ENCODE peak calls at places on chromosome 3, in five cellular contexts. Z, H, E, A and Y are unnamed samples.

GRCh38 chr3:9881440-9881839 is 1.4 kb upstream of the CIDEC start:
- DNase-seq in Z (peak; percentile 17), H (no peak), E (no peak), A (no peak), Y (no peak)

GRCh38 chr3:125220183-125220582 is 7.6 kb upstream of the SLC12A8 start:
- DNase-seq in Z (no peak), H (no peak), E (no peak), A (no peak), Y (no peak)

GRCh38 chr3:118972974-118973373 is 61.7 kb downstream of the IGSF11 start:
- DNase-seq in Z (no peak), H (no peak), E (no peak), A (no peak), Y (no peak)

GRCh38 chr3:145094355-145094941 is 1066.5 kb downstream of the PLOD2 start:
- DNase-seq in Z (peak; percentile 23), H (no peak), E (no peak), A (peak; percentile 41), Y (no peak)

GRCh38 chr3:147977001-147977400 is 567.8 kb downstream of the ZIC1 start:
- DNase-seq in Z (no peak), H (no peak), E (no peak), A (no peak), Y (no peak)

GRCh38 chr3:152236741-152237140 is 32.0 kb upstream of the MBNL1 start:
- DNase-seq in Z (no peak), H (no peak), E (no peak), A (no peak), Y (no peak)

GRCh38 chr3:4751057-4752051 is 227.9 kb upstream of the BHLHE40 start:
- DNase-seq in Z (no peak), H (no peak), E (no peak), A (no peak), Y (no peak)

GRCh38 chr3:52481819-52482521 is 13.2 kb upstream of the STAB1 start:
- DNase-seq in Z (no peak), H (no peak), E (no peak), A (no peak), Y (no peak)

GRCh38 chr3:11134794-11135193 is 19.5 kb upstream of the HRH1 start:
- DNase-seq in Z (no peak), H (peak; percentile 53), E (no peak), A (no peak), Y (no peak)

GRCh38 chr3:184541886-184542562 is 19.6 kb upstream of the EPHB3 start:
- DNase-seq in Z (no peak), H (peak; percentile 57), E (no peak), A (no peak), Y (no peak)

GRCh38 chr3:185737020-185737419 is 87.8 kb downstream of the IGF2BP2 start:
- DNase-seq in Z (no peak), H (no peak), E (no peak), A (no peak), Y (no peak)

GRCh38 chr3:196517919-196518318 is 2.8 kb upstream of the SMCO1 start:
- DNase-seq in Z (no peak), H (no peak), E (no peak), A (no peak), Y (no peak)

GRCh38 chr3:136070953-136071949 is 105.7 kb downstream of the PPP2R3A start:
- DNase-seq in Z (peak; percentile 28), H (peak; percentile 70), E (no peak), A (no peak), Y (no peak)

GRCh38 chr3:127598841-127599570 is 795 bp downstream of the MCM2 start:
- DNase-seq in Z (peak; percentile 24), H (no peak), E (no peak), A (no peak), Y (no peak)

GRCh38 chr3:28109829-28110228 is 131.6 kb upstream of the CMC1 start:
- DNase-seq in Z (no peak), H (no peak), E (no peak), A (no peak), Y (no peak)

GRCh38 chr3:49377483-49377882 is 19.3 kb upstream of the GPX1 start:
- DNase-seq in Z (peak; percentile 73), H (no peak), E (no peak), A (no peak), Y (no peak)

GRCh38 chr3:150410311-150411105 is 2.4 kb downstream of the TSC22D2 start:
- DNase-seq in Z (peak; percentile 55), H (no peak), E (peak; percentile 19), A (no peak), Y (peak; percentile 35)

GRCh38 chr3:183253364-183253960 is 409 bp downstream of the B3GNT5 start:
- DNase-seq in Z (no peak), H (peak; percentile 83), E (peak; percentile 37), A (no peak), Y (peak; percentile 28)

GRCh38 chr3:155076888-155077287 is 3.2 kb upstream of the MME start:
- DNase-seq in Z (no peak), H (no peak), E (no peak), A (no peak), Y (no peak)

GRCh38 chr3:104596551-104596950 is 770.2 kb upstream of the ALCAM start:
- DNase-seq in Z (peak; percentile 48), H (no peak), E (no peak), A (peak; percentile 45), Y (no peak)

GRCh38 chr3:134302674-134303073 is 52.0 kb upstream of the RYK start:
- DNase-seq in Z (no peak), H (no peak), E (no peak), A (no peak), Y (no peak)

GRCh38 chr3:178849220-178849910 is 222.2 kb downstream of the ZMAT3 start:
- DNase-seq in Z (no peak), H (no peak), E (no peak), A (no peak), Y (no peak)

GRCh38 chr3:114709102-114709501 is 415.3 kb downstream of the TIGIT start:
- DNase-seq in Z (no peak), H (no peak), E (no peak), A (no peak), Y (no peak)

DNA sequence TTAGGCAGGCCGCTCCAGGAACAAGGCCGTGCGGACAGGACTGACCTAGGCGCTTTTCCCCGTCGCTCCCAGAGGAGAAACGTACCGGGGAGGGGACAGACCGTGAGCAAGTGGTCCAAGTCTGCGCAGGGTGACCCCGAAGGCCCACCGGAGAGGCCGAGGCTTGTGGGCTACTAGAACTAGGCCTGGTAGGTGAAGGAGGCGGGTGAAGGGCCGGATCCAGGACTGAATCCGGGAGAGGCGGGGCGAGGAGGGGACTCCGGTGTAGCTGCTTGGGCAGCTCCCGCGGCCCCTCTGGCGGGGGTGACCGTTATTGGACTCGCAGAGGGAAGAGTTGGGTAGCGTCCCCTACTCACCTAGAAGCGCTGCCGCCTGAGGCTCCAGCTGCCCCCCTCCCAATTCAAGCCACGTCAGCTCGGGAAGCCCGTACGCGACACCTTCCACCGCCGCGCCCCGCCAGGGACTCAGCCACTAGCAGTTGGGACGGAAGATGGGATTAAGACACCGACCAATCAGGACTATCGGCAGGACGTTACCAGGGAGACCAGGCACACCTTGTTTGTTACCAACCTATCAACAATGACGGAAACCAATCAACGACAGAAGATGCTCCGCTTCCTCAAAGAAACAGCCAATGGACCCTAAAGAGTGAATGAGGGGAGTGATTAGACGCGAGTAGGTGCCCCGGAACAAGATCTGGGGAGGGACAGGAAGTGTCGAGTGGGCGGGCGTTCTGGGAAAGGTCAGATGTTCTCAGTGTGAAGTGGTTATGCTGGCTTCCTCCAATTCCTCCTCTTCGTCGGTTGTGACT is at the start of gene GOLGB1:
- DNase-seq in Z (peak; percentile 99), H (peak; percentile 99), E (peak; percentile 76), A (peak; percentile 99), Y (peak; percentile 84)
- TF ChIP-seq CTCF in Z (no peak), H (no peak), E (no peak), A (no peak), Y (no peak)

DNA sequence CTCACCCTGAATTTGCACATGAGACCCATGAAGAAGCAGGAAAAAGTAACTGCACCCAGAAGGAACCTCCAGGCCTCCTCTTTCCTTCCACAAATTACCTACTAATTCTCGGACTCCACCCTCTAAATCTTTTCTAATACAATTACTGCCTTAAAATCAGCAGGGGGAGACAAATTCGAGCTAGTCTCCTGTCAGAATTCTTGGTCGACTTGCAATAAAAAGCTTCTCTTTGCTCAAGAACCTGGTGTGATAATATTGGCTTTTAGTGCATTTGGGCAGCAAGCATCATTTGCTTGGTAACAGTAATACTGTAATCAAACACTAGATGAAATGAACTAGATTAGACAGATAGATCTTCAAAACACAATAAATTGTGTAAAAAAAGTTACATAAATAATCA is 281.9 kb downstream of the RAP2B start:
- DNase-seq in Z (peak; percentile 36), H (no peak), E (no peak), A (peak; percentile 10), Y (no peak)
- TF ChIP-seq CTCF in Z (peak; percentile 71), H (no peak), E (no peak), A (peak; percentile 18), Y (no peak)

DNA sequence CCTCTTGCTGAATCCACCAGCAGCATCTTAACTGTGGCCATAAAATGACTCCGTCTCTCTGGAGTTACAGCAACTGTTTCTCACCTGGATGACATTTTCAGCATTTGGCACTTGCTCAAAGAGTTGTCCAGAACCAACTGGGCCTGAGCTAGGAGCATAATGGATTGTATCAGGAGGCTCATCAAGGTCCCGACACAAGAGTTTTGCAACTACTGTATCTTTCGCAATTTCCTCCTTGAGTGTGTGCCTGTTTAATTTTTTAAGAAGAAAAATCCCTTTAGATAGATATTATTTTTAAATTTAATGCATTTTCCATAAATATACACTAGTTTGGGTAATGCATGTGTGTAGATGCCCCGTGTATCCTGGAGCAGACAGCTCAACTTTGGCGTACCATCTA is 44.3 kb upstream of the C3orf49 start:
- DNase-seq in Z (no peak), H (no peak), E (no peak), A (no peak), Y (no peak)
- TF ChIP-seq CTCF in Z (no peak), H (no peak), E (no peak), A (no peak), Y (no peak)

GRCh38 chr3:32868719-32869512 is 51.1 kb downstream of the TRIM71 start:
- DNase-seq in Z (no peak), H (no peak), E (no peak), A (no peak), Y (no peak)

GRCh38 chr3:32869513-32870047 is 51.8 kb downstream of the TRIM71 start:
- DNase-seq in Z (no peak), H (no peak), E (no peak), A (no peak), Y (no peak)

GRCh38 chr3:32872487-32873382 is 54.9 kb downstream of the TRIM71 start:
- DNase-seq in Z (no peak), H (no peak), E (no peak), A (no peak), Y (no peak)

GRCh38 chr3:32867954-32868353 is 50.2 kb downstream of the TRIM71 start:
- DNase-seq in Z (no peak), H (no peak), E (no peak), A (no peak), Y (no peak)

GRCh38 chr3:32870373-32871091 is 52.7 kb downstream of the TRIM71 start:
- DNase-seq in Z (no peak), H (no peak), E (no peak), A (no peak), Y (no peak)
- TF ChIP-seq CTCF in Z (no peak), H (no peak), E (no peak), A (no peak), Y (no peak)

DNA sequence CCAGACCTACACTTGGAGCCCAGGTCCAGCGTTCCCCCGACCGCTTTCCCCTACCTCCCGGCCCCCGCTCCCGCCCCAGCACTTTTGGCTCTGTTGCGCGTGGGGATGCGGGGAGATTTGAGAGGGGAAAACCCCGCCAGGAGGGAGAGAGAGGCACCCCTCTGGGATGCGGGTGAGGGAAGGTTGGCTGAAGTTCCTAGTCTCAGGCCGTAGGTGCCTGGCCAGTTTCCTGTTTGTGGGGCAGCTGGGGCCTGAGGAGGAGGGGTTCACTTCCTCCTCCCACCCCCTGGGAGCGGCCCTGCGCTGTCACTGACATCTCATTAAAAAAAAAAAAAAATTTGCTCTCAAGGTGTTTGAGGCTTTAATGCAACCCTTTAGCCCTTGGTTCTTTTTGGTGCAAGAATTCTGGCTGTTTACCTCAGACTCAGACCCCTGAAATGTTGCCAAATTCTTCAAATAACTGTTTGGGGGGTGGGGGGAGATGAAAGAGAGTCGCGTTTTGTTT is 2.6 kb downstream of the FAM43A start:
- DNase-seq in Z (peak; percentile 89), H (no peak), E (no peak), A (no peak), Y (peak; percentile 65)
- TF ChIP-seq CTCF in Z (no peak), H (no peak), E (peak; percentile 28), A (no peak), Y (no peak)